ENCODE peak calls at places on chromosomes 16 and 17, in seven cellular contexts. One of them, this sample, is unnamed. For H3K27me3, the result is how much of the 10 kb centered on the place peaks cover.

GRCh38 chr17:40538019-40538935 is 27.0 kb downstream of the CCR7 start:
- DNase-seq in stomach: no peak
- DNase-seq in esophagus muscularis mucosa: no peak
- DNase-seq in transverse colon: no peak
- DNase-seq in HCT116: no peak
- DNase-seq in K562: no peak
- DNase-seq in breast epithelium: peak
- DNase-seq in this sample: peak

GRCh38 chr16:14681115-14681514 is 13.0 kb downstream of the PLA2G10 start:
- DNase-seq in stomach: no peak
- DNase-seq in esophagus muscularis mucosa: no peak
- DNase-seq in transverse colon: no peak
- DNase-seq in HCT116: no peak
- DNase-seq in K562: no peak
- DNase-seq in breast epithelium: no peak
- DNase-seq in this sample: no peak

GRCh38 chr17:47978324-47978723 is 7.4 kb downstream of the CDK5RAP3 start:
- DNase-seq in stomach: peak
- DNase-seq in esophagus muscularis mucosa: no peak
- DNase-seq in transverse colon: peak
- DNase-seq in HCT116: no peak
- DNase-seq in K562: peak
- DNase-seq in breast epithelium: no peak
- DNase-seq in this sample: peak

GRCh38 chr16:62954144-62955032 is 918.1 kb upstream of the CDH8 start:
- DNase-seq in stomach: no peak
- DNase-seq in esophagus muscularis mucosa: no peak
- DNase-seq in transverse colon: no peak
- DNase-seq in HCT116: no peak
- DNase-seq in K562: no peak
- DNase-seq in breast epithelium: no peak
- DNase-seq in this sample: no peak

GRCh38 chr16:15777533-15778203 is 79.2 kb downstream of the MYH11 start:
- DNase-seq in stomach: no peak
- DNase-seq in esophagus muscularis mucosa: no peak
- DNase-seq in transverse colon: no peak
- DNase-seq in HCT116: peak
- DNase-seq in K562: peak
- DNase-seq in breast epithelium: no peak
- DNase-seq in this sample: peak

GRCh38 chr17:32927724-32928526 is at the start of gene TMEM98:
- DNase-seq in stomach: peak
- DNase-seq in esophagus muscularis mucosa: no peak
- DNase-seq in transverse colon: peak
- DNase-seq in HCT116: no peak
- DNase-seq in K562: peak
- DNase-seq in breast epithelium: no peak
- DNase-seq in this sample: no peak

GRCh38 chr17:38871992-38872605 is 2.2 kb downstream of the LASP1 start:
- DNase-seq in stomach: no peak
- DNase-seq in esophagus muscularis mucosa: no peak
- DNase-seq in transverse colon: no peak
- DNase-seq in HCT116: no peak
- DNase-seq in K562: no peak
- DNase-seq in breast epithelium: no peak
- DNase-seq in this sample: no peak

GRCh38 chr17:66190738-66191606 is 961 bp downstream of the CEP112 start:
- DNase-seq in stomach: no peak
- DNase-seq in esophagus muscularis mucosa: no peak
- DNase-seq in transverse colon: no peak
- DNase-seq in HCT116: no peak
- DNase-seq in K562: no peak
- DNase-seq in breast epithelium: no peak
- DNase-seq in this sample: no peak

GRCh38 chr17:37614391-37614790 is 5.2 kb upstream of the SYNRG start:
- DNase-seq in stomach: no peak
- DNase-seq in esophagus muscularis mucosa: no peak
- DNase-seq in transverse colon: no peak
- DNase-seq in HCT116: no peak
- DNase-seq in K562: no peak
- DNase-seq in breast epithelium: no peak
- DNase-seq in this sample: no peak

GRCh38 chr17:2056221-2057129 is 1.6 kb downstream of the HIC1 start:
- DNase-seq in stomach: no peak
- DNase-seq in esophagus muscularis mucosa: peak
- DNase-seq in transverse colon: peak
- DNase-seq in HCT116: no peak
- DNase-seq in K562: no peak
- DNase-seq in breast epithelium: no peak
- DNase-seq in this sample: peak

GRCh38 chr16:69187387-69187890 is 475 bp downstream of the SNTB2 start:
- DNase-seq in stomach: peak
- DNase-seq in esophagus muscularis mucosa: no peak
- DNase-seq in transverse colon: peak
- DNase-seq in HCT116: no peak
- DNase-seq in K562: peak
- DNase-seq in breast epithelium: peak
- DNase-seq in this sample: peak

GRCh38 chr16:69187891-69188451 is 1.0 kb downstream of the SNTB2 start:
- DNase-seq in stomach: peak
- DNase-seq in esophagus muscularis mucosa: no peak
- DNase-seq in transverse colon: peak
- DNase-seq in HCT116: no peak
- DNase-seq in K562: peak
- DNase-seq in breast epithelium: no peak
- DNase-seq in this sample: peak

GRCh38 chr16:69190046-69190588 is 3.2 kb downstream of the SNTB2 start:
- DNase-seq in stomach: no peak
- DNase-seq in esophagus muscularis mucosa: no peak
- DNase-seq in transverse colon: no peak
- DNase-seq in HCT116: no peak
- DNase-seq in K562: no peak
- DNase-seq in breast epithelium: no peak
- DNase-seq in this sample: no peak

GRCh38 chr16:69188716-69189115 is 1.8 kb downstream of the SNTB2 start:
- DNase-seq in stomach: no peak
- DNase-seq in esophagus muscularis mucosa: no peak
- DNase-seq in transverse colon: no peak
- DNase-seq in HCT116: no peak
- DNase-seq in K562: no peak
- DNase-seq in breast epithelium: no peak
- DNase-seq in this sample: peak

GRCh38 chr16:69186642-69187386 is at the start of gene SNTB2:
- DNase-seq in stomach: peak
- DNase-seq in esophagus muscularis mucosa: peak
- DNase-seq in transverse colon: peak
- DNase-seq in HCT116: peak
- DNase-seq in K562: peak
- DNase-seq in breast epithelium: peak
- DNase-seq in this sample: peak
- TF ChIP-seq POLR2A in stomach: no peak
- TF ChIP-seq POLR2A in esophagus muscularis mucosa: peak
- TF ChIP-seq POLR2A in transverse colon: peak
- TF ChIP-seq POLR2A in HCT116: peak
- TF ChIP-seq POLR2A in K562: peak
- TF ChIP-seq POLR2A in breast epithelium: peak
- TF ChIP-seq POLR2A in this sample: peak

GRCh38 chr17:42312285-42313130 is 24.2 kb downstream of the STAT5A start:
- DNase-seq in stomach: peak
- DNase-seq in esophagus muscularis mucosa: no peak
- DNase-seq in transverse colon: peak
- DNase-seq in HCT116: no peak
- DNase-seq in K562: peak
- DNase-seq in breast epithelium: peak
- DNase-seq in this sample: peak
- TF ChIP-seq POLR2AphosphoS5 in stomach: peak
- TF ChIP-seq POLR2AphosphoS5 in esophagus muscularis mucosa: peak
- TF ChIP-seq POLR2AphosphoS5 in transverse colon: peak
- TF ChIP-seq POLR2AphosphoS5 in HCT116: no peak
- TF ChIP-seq POLR2AphosphoS5 in K562: peak
- TF ChIP-seq POLR2AphosphoS5 in breast epithelium: peak
- TF ChIP-seq POLR2AphosphoS5 in this sample: no peak

DNA sequence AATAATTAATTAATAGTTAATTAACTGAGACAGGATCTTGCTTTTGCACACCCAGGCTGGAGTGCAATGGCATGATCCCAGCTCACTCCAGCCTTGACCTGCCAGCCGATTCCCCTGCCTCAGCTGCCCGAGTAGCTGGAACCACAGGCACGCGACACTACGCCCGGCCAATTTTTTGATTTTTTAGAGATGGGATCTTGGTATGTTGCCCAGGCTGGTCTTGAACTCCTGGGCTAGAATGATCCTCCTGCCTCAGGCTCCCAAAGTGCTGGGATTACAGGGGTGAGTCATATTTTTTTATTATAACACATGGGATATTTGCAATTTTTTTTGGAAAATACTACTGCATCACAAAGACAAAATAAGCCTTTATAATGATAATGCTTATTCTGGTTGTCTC is 30.4 kb upstream of the BCAR1 start:
- DNase-seq in stomach: no peak
- DNase-seq in esophagus muscularis mucosa: no peak
- DNase-seq in transverse colon: no peak
- DNase-seq in HCT116: no peak
- DNase-seq in K562: no peak
- DNase-seq in breast epithelium: no peak
- DNase-seq in this sample: no peak
- H3K27me3 ChIP-seq in stomach: under half
- H3K27me3 ChIP-seq in esophagus muscularis mucosa: under half
- H3K27me3 ChIP-seq in transverse colon: under half
- H3K27me3 ChIP-seq in HCT116: under half
- H3K27me3 ChIP-seq in K562: under half
- H3K27me3 ChIP-seq in breast epithelium: under half
- H3K27me3 ChIP-seq in this sample: under half

GRCh38 chr17:45312477-45313418 is 4.1 kb downstream of the MAP3K14 start:
- DNase-seq in stomach: no peak
- DNase-seq in esophagus muscularis mucosa: no peak
- DNase-seq in transverse colon: no peak
- DNase-seq in HCT116: no peak
- DNase-seq in K562: no peak
- DNase-seq in breast epithelium: no peak
- DNase-seq in this sample: no peak
- TF ChIP-seq POLR2A in stomach: no peak
- TF ChIP-seq POLR2A in esophagus muscularis mucosa: no peak
- TF ChIP-seq POLR2A in transverse colon: no peak
- TF ChIP-seq POLR2A in HCT116: no peak
- TF ChIP-seq POLR2A in K562: no peak
- TF ChIP-seq POLR2A in breast epithelium: no peak
- TF ChIP-seq POLR2A in this sample: no peak

DNA sequence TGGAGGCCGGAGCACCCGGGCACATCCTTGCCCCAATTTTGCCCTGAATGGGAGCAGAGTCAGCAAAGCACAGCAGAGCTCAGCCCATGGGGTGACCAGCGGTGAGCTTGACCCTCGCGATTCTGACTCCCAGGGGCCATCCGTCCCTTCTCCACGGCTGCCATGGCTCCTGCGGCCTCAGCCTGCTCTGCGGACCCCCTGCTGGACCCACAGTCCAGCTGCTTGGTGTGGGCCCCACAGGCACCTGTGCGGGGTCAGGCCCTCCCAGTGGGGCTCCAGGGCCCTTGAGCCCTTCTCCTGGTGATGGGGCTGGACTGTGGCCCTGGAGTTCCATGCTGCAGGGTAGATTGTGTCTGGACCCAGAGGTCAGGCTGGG is 144.2 kb downstream of the ENGASE start:
- DNase-seq in stomach: no peak
- DNase-seq in esophagus muscularis mucosa: no peak
- DNase-seq in transverse colon: no peak
- DNase-seq in HCT116: no peak
- DNase-seq in K562: no peak
- DNase-seq in breast epithelium: no peak
- DNase-seq in this sample: no peak
- TF ChIP-seq POLR2AphosphoS5 in stomach: no peak
- TF ChIP-seq POLR2AphosphoS5 in esophagus muscularis mucosa: no peak
- TF ChIP-seq POLR2AphosphoS5 in transverse colon: no peak
- TF ChIP-seq POLR2AphosphoS5 in HCT116: no peak
- TF ChIP-seq POLR2AphosphoS5 in K562: no peak
- TF ChIP-seq POLR2AphosphoS5 in breast epithelium: no peak
- TF ChIP-seq POLR2AphosphoS5 in this sample: no peak

GRCh38 chr17:74734256-74734655 is 2.8 kb upstream of the RAB37 start:
- DNase-seq in stomach: no peak
- DNase-seq in esophagus muscularis mucosa: no peak
- DNase-seq in transverse colon: no peak
- DNase-seq in HCT116: no peak
- DNase-seq in K562: no peak
- DNase-seq in breast epithelium: no peak
- DNase-seq in this sample: no peak
- H3K27me3 ChIP-seq in stomach: under half
- H3K27me3 ChIP-seq in esophagus muscularis mucosa: under half
- H3K27me3 ChIP-seq in transverse colon: under half
- H3K27me3 ChIP-seq in HCT116: under half
- H3K27me3 ChIP-seq in K562: under half
- H3K27me3 ChIP-seq in breast epithelium: under half
- H3K27me3 ChIP-seq in this sample: under half

GRCh38 chr16:77190478-77191258 is at the start of gene MON1B:
- DNase-seq in stomach: peak
- DNase-seq in esophagus muscularis mucosa: peak
- DNase-seq in transverse colon: peak
- DNase-seq in HCT116: peak
- DNase-seq in K562: peak
- DNase-seq in breast epithelium: peak
- DNase-seq in this sample: peak
- TF ChIP-seq POLR2A in stomach: no peak
- TF ChIP-seq POLR2A in esophagus muscularis mucosa: peak
- TF ChIP-seq POLR2A in transverse colon: peak
- TF ChIP-seq POLR2A in HCT116: no peak
- TF ChIP-seq POLR2A in K562: peak
- TF ChIP-seq POLR2A in breast epithelium: peak
- TF ChIP-seq POLR2A in this sample: peak

GRCh38 chr16:27254262-27254811 is 14.2 kb downstream of the NSMCE1 start:
- DNase-seq in stomach: no peak
- DNase-seq in esophagus muscularis mucosa: peak
- DNase-seq in transverse colon: no peak
- DNase-seq in HCT116: no peak
- DNase-seq in K562: no peak
- DNase-seq in breast epithelium: no peak
- DNase-seq in this sample: no peak
- TF ChIP-seq POLR2AphosphoS5 in stomach: peak
- TF ChIP-seq POLR2AphosphoS5 in esophagus muscularis mucosa: peak
- TF ChIP-seq POLR2AphosphoS5 in transverse colon: no peak
- TF ChIP-seq POLR2AphosphoS5 in HCT116: no peak
- TF ChIP-seq POLR2AphosphoS5 in K562: no peak
- TF ChIP-seq POLR2AphosphoS5 in breast epithelium: no peak
- TF ChIP-seq POLR2AphosphoS5 in this sample: peak

GRCh38 chr17:27921599-27921998 is 28.4 kb upstream of the LYRM9 start:
- DNase-seq in stomach: no peak
- DNase-seq in esophagus muscularis mucosa: no peak
- DNase-seq in transverse colon: no peak
- DNase-seq in HCT116: no peak
- DNase-seq in K562: no peak
- DNase-seq in breast epithelium: no peak
- DNase-seq in this sample: no peak
- H3K27me3 ChIP-seq in stomach: under half
- H3K27me3 ChIP-seq in esophagus muscularis mucosa: under half
- H3K27me3 ChIP-seq in transverse colon: under half
- H3K27me3 ChIP-seq in HCT116: under half
- H3K27me3 ChIP-seq in K562: under half
- H3K27me3 ChIP-seq in breast epithelium: under half
- H3K27me3 ChIP-seq in this sample: under half

This sample was measured in sigmoid colon.